ENCODE peak calls at places on chromosomes 5 and 9, in five cellular contexts. L is keratinocyte; P is hepatocyte; Z is PC-3; N is effector memory CD4-positive, alpha-beta T cell. W is an unnamed sample. For H3K4me1, the result is how much of the 10 kb centered on the place peaks cover.

GRCh38 chr5:52947851-52948250 is 41.3 kb upstream of the ITGA2 start:
- DNase-seq in Z (no peak), L (no peak), N (no peak), P (no peak), W (peak)

GRCh38 chr9:137685886-137686420 is 67.1 kb downstream of the EHMT1 start:
- DNase-seq in Z (no peak), P (no peak), L (no peak), N (no peak), W (no peak)

GRCh38 chr9:31336841-31337240 is 1047.6 kb upstream of the ACO1 start:
- DNase-seq in P (no peak), Z (no peak), L (no peak), N (no peak), W (no peak)

GRCh38 chr5:80632700-80633099 is 21.8 kb upstream of the MSH3 start:
- DNase-seq in N (no peak), L (no peak), P (no peak), Z (no peak), W (no peak)

GRCh38 chr5:137192293-137192743 is 306.8 kb downstream of the SPOCK1 start:
- DNase-seq in P (no peak), Z (peak), N (no peak), L (no peak), W (no peak)

GRCh38 chr5:177132504-177133118 is 962 bp upstream of the NSD1 start:
- DNase-seq in N (peak), P (peak), Z (no peak), L (no peak), W (no peak)

GRCh38 chr9:7439355-7439978 is 360.1 kb downstream of the DMAC1 start:
- DNase-seq in Z (peak), N (no peak), P (no peak), L (peak), W (no peak)

GRCh38 chr5:465591-466403 is 22.8 kb downstream of the EXOC3 start:
- DNase-seq in Z (no peak), N (no peak), P (no peak), L (no peak), W (no peak)

GRCh38 chr5:39986614-39987013 is 561.8 kb upstream of the DAB2 start:
- DNase-seq in L (no peak), N (no peak), P (no peak), Z (peak), W (no peak)

GRCh38 chr5:81167544-81167943 is 65.6 kb upstream of the CKMT2 start:
- DNase-seq in L (no peak), Z (no peak), N (no peak), P (no peak), W (no peak)

GRCh38 chr5:160021818-160022446 is 13.0 kb downstream of the TTC1 start:
- DNase-seq in L (peak), Z (peak), P (peak), N (peak), W (peak)

GRCh38 chr5:75050415-75050814 is 1.9 kb downstream of the GCNT4 start:
- DNase-seq in N (no peak), P (peak), L (no peak), Z (peak), W (no peak)

GRCh38 chr5:33675958-33676464 is 215.8 kb downstream of the ADAMTS12 start:
- DNase-seq in Z (no peak), P (no peak), N (no peak), L (no peak), W (no peak)

GRCh38 chr5:141245250-141245717 is at the start of gene PCDHB15:
- DNase-seq in Z (no peak), L (no peak), P (no peak), N (no peak), W (peak)

GRCh38 chr9:127390563-127390962 is 6.4 kb upstream of the SLC2A8 start:
- DNase-seq in L (no peak), N (no peak), P (peak), Z (no peak), W (no peak)

GRCh38 chr9:127392976-127393375 is 4.0 kb upstream of the SLC2A8 start:
- DNase-seq in N (no peak), Z (no peak), P (no peak), L (no peak), W (no peak)

GRCh38 chr9:127393680-127394079 is 3.3 kb upstream of the SLC2A8 start:
- DNase-seq in P (no peak), L (no peak), Z (peak), N (no peak), W (no peak)

GRCh38 chr9:127390243-127390535 is 6.8 kb upstream of the SLC2A8 start:
- DNase-seq in L (no peak), Z (no peak), N (no peak), P (no peak), W (no peak)

DNA sequence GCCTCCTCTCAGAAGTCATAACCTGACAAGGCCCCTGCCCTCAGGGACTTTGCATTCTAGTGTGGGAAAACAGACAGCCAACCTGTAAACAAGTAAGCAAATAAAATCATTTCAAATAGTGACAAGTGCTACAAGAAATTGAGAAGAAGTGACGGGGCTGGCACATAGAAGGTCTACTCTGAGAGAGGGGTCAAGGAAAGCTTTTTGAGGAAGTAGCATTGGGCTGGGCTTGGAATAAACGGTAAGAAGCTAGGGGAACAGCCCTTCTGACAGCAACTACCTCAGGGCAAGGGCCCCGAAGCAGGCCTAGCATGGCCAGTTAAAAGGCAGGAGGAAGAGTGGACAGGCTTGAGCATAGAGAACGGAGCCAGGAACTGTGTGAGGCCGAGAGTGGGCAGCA is 4.8 kb upstream of the SLC2A8 start:
- DNase-seq in L (no peak), P (no peak), Z (no peak), N (no peak), W (no peak)
- H3K27ac ChIP-seq in L (no peak), P (peak), Z (no peak), N (no peak), W (no peak)

DNA sequence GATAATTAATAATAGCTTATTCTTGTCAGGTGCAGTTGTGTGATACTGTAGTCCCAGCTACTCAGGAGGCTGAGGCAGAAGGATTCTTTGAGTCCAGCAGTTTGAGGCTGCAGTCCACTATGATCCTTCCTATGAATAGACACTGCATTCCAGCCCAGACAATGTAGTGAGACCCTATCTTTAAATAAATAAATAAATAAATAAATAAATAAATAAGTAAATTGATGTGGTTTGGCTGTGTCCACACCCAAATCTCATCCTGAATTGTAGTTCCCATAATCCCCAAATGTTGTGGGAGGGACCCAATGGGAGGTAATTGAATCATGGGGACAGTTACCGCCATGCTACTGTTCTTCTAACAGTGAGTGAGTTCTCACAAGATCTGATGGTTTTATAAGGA is 5.6 kb upstream of the ELL2 start:
- DNase-seq in Z (no peak), L (no peak), P (no peak), N (no peak), W (no peak)
- H3K4me1 ChIP-seq in Z (under half), L (under half), P (under half), N (under half), W (under half)

GRCh38 chr9:88739373-88739772 is 204.4 kb downstream of the NXNL2 start:
- DNase-seq in N (no peak), L (no peak), Z (no peak), P (no peak), W (no peak)

GRCh38 chr9:88741335-88741734 is 206.4 kb downstream of the NXNL2 start:
- DNase-seq in P (no peak), N (no peak), Z (peak), L (no peak), W (no peak)

GRCh38 chr9:88740844-88741243 is 205.9 kb downstream of the NXNL2 start:
- DNase-seq in N (no peak), P (no peak), Z (no peak), L (no peak), W (no peak)

GRCh38 chr9:88745281-88746001 is 210.5 kb downstream of the NXNL2 start:
- DNase-seq in Z (no peak), P (peak), N (no peak), L (no peak), W (no peak)

GRCh38 chr9:88742483-88742882 is 207.5 kb downstream of the NXNL2 start:
- DNase-seq in N (no peak), L (no peak), Z (peak), P (peak), W (no peak)
- H3K27ac ChIP-seq in N (no peak), L (no peak), Z (peak), P (peak), W (no peak)

DNA sequence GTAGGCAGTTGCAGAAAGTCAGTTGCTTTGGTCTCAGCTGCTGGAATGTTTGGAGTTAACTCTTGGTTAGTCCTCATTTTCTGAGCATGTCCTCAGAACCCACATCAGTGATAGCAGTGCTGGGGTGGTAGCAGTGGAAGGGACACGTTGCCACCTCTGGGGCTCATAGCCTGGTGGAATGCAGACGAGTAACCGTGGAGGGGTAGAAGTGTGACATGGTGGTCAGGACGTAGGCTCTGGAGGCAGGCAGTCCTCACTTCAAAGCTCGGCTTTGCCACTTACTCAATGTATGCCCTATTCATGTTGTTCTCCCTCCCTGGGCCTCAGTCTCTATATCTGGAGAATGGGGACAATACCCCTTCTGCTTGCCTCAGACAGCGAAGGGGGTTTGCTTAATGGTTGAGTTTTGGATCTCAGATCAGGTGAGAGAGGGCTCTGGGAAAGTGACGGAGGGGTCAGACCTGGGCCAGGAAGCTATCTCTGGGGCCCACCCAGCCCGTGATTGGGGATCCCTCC is 62.8 kb downstream of the RGS3 start:
- DNase-seq in N (no peak), L (no peak), P (no peak), Z (no peak), W (no peak)
- H3K4me1 ChIP-seq in N (under half), L (under half), P (half or more), Z (under half), W (half or more)

GRCh38 chr9:129022037-129022436 is 6.1 kb downstream of the SH3GLB2 start:
- DNase-seq in N (no peak), Z (no peak), L (no peak), P (peak), W (no peak)

GRCh38 chr9:129021091-129021490 is 7.0 kb downstream of the SH3GLB2 start:
- DNase-seq in N (no peak), L (no peak), Z (no peak), P (no peak), W (no peak)

GRCh38 chr9:129023036-129023907 is 4.9 kb downstream of the SH3GLB2 start:
- DNase-seq in N (no peak), L (no peak), Z (no peak), P (peak), W (no peak)

GRCh38 chr9:129026442-129027223 is 1.5 kb downstream of the SH3GLB2 start:
- DNase-seq in L (no peak), P (peak), N (no peak), Z (peak), W (no peak)

DNA sequence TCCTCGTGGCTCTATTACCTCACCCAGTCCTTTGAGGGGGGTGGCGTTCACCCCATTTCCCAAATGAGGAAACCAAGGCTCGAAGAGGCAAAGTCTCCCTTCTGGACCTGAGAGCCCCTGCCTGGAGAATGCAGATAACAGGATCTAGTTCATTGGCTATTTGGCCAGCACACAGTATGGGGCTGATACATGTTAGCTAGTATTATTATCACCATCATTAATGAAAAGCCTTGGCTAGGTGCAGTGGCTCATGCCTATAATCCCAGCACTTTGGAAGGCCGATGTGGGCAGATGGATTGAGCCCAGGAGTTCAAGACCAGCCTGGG is 4.3 kb downstream of the SH3GLB2 start:
- DNase-seq in L (no peak), Z (no peak), P (no peak), N (no peak), W (no peak)
- H3K27ac ChIP-seq in L (no peak), Z (no peak), P (peak), N (no peak), W (no peak)

W was measured in CD4-positive, alpha-beta memory T cell.